ENCODE peak calls at places on chromosomes 12 and 14, in six cellular contexts. H is body of pancreas; G is CD8-positive, alpha-beta memory T cell; L is GM23248; C is suprapubic skin; Z is psoas muscle. N is an unnamed sample. For H3K4me1, the result is how much of the 10 kb centered on the place peaks cover.

GRCh38 chr14:23470947-23471346 is 1.4 kb downstream of the NGDN start:
- DNase-seq in H (no peak), Z (no peak), L (no peak), G (no peak), C (no peak), N (no peak)

GRCh38 chr12:30450872-30451271 is 244.8 kb downstream of the IPO8 start:
- DNase-seq in H (no peak), L (peak), Z (no peak), C (no peak), G (no peak), N (no peak)

GRCh38 chr12:94057262-94058151 is 90.9 kb upstream of the PLXNC1 start:
- DNase-seq in L (no peak), C (no peak), H (no peak), G (no peak), Z (no peak), N (no peak)

GRCh38 chr14:23041729-23042128 is 283 bp upstream of the PSMB11 start:
- DNase-seq in L (peak), Z (no peak), G (no peak), H (no peak), C (no peak), N (no peak)

GRCh38 chr12:94157891-94158495 is 9.6 kb downstream of the PLXNC1 start:
- DNase-seq in G (no peak), L (no peak), Z (no peak), C (no peak), H (no peak), N (no peak)

GRCh38 chr14:30681752-30682355 is 59.7 kb downstream of the SCFD1 start:
- DNase-seq in C (no peak), L (peak), G (no peak), H (no peak), Z (no peak), N (no peak)

GRCh38 chr12:102388469-102388868 is 91.9 kb downstream of the IGF1 start:
- DNase-seq in L (peak), C (no peak), G (no peak), H (no peak), Z (no peak), N (no peak)

GRCh38 chr12:25347716-25348261 is 97.1 kb upstream of the KRAS start:
- DNase-seq in Z (no peak), H (no peak), C (no peak), L (peak), G (no peak), N (no peak)

GRCh38 chr12:92403210-92404175 is 257.8 kb upstream of the BTG1 start:
- DNase-seq in Z (no peak), C (no peak), G (peak), L (no peak), H (no peak), N (no peak)

GRCh38 chr14:24837280-24838046 is 203.5 kb upstream of the GZMB start:
- DNase-seq in Z (no peak), H (no peak), C (no peak), L (peak), G (no peak), N (no peak)

GRCh38 chr12:6451348-6452244 is at the start of gene TAPBPL:
- DNase-seq in C (peak), L (peak), H (peak), G (peak), Z (peak), N (peak)

GRCh38 chr12:4118601-4119156 is 154.9 kb upstream of the CCND2 start:
- DNase-seq in Z (no peak), C (no peak), G (no peak), L (no peak), H (no peak), N (peak)

GRCh38 chr12:20122274-20122673 is 246.1 kb upstream of the PDE3A start:
- DNase-seq in G (no peak), C (no peak), H (no peak), L (no peak), Z (no peak), N (no peak)

GRCh38 chr14:61326847-61327246 is 5.5 kb downstream of the PRKCH start:
- DNase-seq in Z (peak), H (peak), C (peak), L (peak), G (peak), N (peak)

GRCh38 chr12:7349418-7349817 is 45.5 kb downstream of the ACSM4 start:
- DNase-seq in Z (no peak), L (no peak), G (no peak), H (no peak), C (no peak), N (no peak)

GRCh38 chr14:95250126-95250824 is 69.4 kb downstream of the CLMN start:
- DNase-seq in Z (no peak), G (no peak), L (no peak), C (no peak), H (no peak), N (no peak)

GRCh38 chr14:64938972-64939816 is 3.4 kb downstream of the GPX2 start:
- DNase-seq in H (no peak), G (no peak), C (no peak), L (no peak), Z (no peak), N (no peak)

GRCh38 chr12:56377310-56377988 is 14.8 kb upstream of the APOF start:
- DNase-seq in Z (no peak), L (peak), G (no peak), C (no peak), H (no peak), N (no peak)

GRCh38 chr12:96714199-96714598 is 192.9 kb upstream of the NEDD1 start:
- DNase-seq in G (no peak), L (no peak), H (no peak), Z (no peak), C (no peak), N (no peak)

GRCh38 chr12:51773145-51773869 is 75.2 kb downstream of the FIGNL2 start:
- DNase-seq in Z (no peak), L (peak), H (no peak), C (no peak), G (no peak), N (no peak)

GRCh38 chr12:81078469-81079196 is 754 bp downstream of the ACSS3 start:
- DNase-seq in G (no peak), H (no peak), L (peak), C (no peak), Z (peak), N (no peak)

GRCh38 chr12:84561362-84561761 is 351.2 kb downstream of the SLC6A15 start:
- DNase-seq in G (no peak), H (no peak), L (peak), Z (no peak), C (no peak), N (no peak)

GRCh38 chr12:130849561-130850417 is 10.7 kb upstream of the STX2 start:
- DNase-seq in L (no peak), H (no peak), Z (no peak), C (no peak), G (no peak), N (no peak)

GRCh38 chr12:56224954-56225353 is 812 bp downstream of the NABP2 start:
- DNase-seq in H (no peak), C (no peak), Z (no peak), G (no peak), L (no peak), N (no peak)

GRCh38 chr12:65895759-65896656 is 71.7 kb downstream of the HMGA2 start:
- DNase-seq in H (no peak), C (no peak), Z (no peak), G (no peak), L (no peak), N (no peak)

GRCh38 chr12:131135786-131136538 is 182.3 kb downstream of the ADGRD1 start:
- DNase-seq in G (no peak), C (peak), L (no peak), Z (no peak), H (no peak), N (no peak)

GRCh38 chr14:77985235-77985634 is 184.9 kb upstream of the NRXN3 start:
- DNase-seq in G (no peak), C (no peak), L (peak), H (no peak), Z (no peak), N (no peak)

GRCh38 chr12:42326466-42327226 is 679 bp downstream of the PPHLN1 start:
- DNase-seq in G (peak), Z (no peak), C (no peak), H (no peak), L (peak), N (no peak)

GRCh38 chr12:6790496-6791150 is 1.3 kb downstream of the CD4 start:
- DNase-seq in Z (no peak), C (no peak), H (no peak), G (no peak), L (no peak), N (no peak)

GRCh38 chr12:107349008-107349747 is 255.8 kb upstream of the CRY1 start:
- DNase-seq in G (no peak), H (peak), Z (no peak), C (peak), L (peak), N (no peak)

GRCh38 chr12:3294481-3294911 is 196.5 kb upstream of the PRMT8 start:
- DNase-seq in C (no peak), G (no peak), H (peak), Z (no peak), L (no peak), N (no peak)

GRCh38 chr14:82621881-82622450 is 1088.3 kb upstream of the SEL1L start:
- DNase-seq in C (no peak), H (no peak), G (no peak), L (no peak), Z (no peak), N (no peak)

GRCh38 chr12:83121886-83122622 is 435.3 kb downstream of the TMTC2 start:
- DNase-seq in Z (no peak), L (peak), H (no peak), C (no peak), G (no peak), N (no peak)

GRCh38 chr14:38989917-38990546 is 113.0 kb downstream of the SEC23A start:
- DNase-seq in C (no peak), L (no peak), G (no peak), H (no peak), Z (no peak), N (no peak)

DNA sequence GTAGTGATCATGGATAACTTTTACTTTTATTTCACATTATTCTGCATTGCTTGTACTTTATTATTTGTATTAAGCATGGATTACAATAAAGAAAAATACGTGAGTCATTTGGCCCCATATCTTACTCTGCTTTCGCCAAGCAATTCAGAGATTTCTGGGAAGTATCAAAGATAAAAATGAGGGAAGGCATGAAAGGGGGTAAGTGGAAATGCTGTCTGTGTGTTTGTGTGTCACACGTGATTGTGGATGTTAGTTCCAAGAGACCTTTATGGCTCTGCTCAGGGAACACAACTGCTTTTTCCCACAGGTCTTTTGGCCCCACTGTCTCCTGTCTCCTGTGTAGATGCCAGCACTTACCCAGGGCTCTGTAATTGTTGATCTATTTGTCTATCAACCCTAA is 10.5 kb downstream of the NID2 start:
- DNase-seq in Z (no peak), C (no peak), G (no peak), H (no peak), L (no peak), N (no peak)
- H3K4me1 ChIP-seq in Z (under half), C (under half), G (under half), H (under half), L (half or more), N (under half)

GRCh38 chr14:60095781-60096450 is 4.2 kb downstream of the PCNX4 start:
- DNase-seq in G (no peak), H (no peak), C (no peak), Z (no peak), L (peak), N (no peak)

GRCh38 chr14:60093088-60093487 is 1.4 kb downstream of the PCNX4 start:
- DNase-seq in G (no peak), Z (no peak), H (no peak), L (peak), C (no peak), N (no peak)

GRCh38 chr14:60092516-60092915 is 793 bp downstream of the PCNX4 start:
- DNase-seq in H (peak), G (no peak), C (no peak), L (peak), Z (peak), N (no peak)

GRCh38 chr14:60093606-60094005 is 1.9 kb downstream of the PCNX4 start:
- DNase-seq in Z (no peak), L (peak), G (no peak), H (no peak), C (no peak), N (no peak)

GRCh38 chr14:60094306-60094897 is 2.7 kb downstream of the PCNX4 start:
- DNase-seq in H (no peak), Z (no peak), L (peak), G (no peak), C (no peak), N (no peak)
- H3K27ac ChIP-seq in H (no peak), Z (peak), L (peak), G (no peak), C (no peak), N (peak)

DNA sequence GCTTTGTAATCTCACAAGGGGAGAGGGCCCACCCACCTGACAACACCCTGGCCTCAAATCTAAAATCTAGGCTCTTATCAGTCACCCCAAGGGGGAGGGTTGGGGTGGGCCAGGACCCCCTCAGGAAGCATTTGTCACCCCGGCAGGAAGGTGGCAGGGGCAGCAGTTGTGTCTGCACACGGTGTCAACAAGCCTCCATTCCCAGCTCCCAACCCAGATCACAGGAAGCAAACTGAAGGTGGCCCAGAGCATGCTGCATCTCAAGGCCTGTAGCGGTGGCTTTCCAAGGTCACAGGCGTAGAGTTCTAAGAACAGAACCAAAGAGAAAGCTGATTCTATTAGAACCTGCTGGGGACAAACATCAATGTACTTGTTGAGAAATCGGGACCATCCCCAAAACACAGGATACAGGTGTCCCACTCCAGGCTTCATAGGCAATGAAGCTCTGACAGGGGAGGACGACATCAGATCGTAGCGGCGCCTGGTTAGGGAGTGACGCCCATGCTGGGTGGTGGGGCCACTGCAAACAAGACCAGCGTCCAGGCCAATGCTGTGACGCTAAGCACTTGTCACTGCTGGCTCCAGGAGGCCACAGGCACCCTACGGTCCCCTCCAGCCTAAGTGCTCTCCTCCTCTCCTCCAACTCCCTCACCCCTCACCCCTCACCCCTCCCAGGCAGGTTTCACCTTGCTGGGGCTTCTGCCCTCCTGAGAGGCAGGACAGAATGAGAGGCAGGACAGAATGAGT is 52.9 kb downstream of the CCDC88C start:
- DNase-seq in L (no peak), G (peak), Z (no peak), H (no peak), C (no peak), N (no peak)
- H3K4me1 ChIP-seq in L (under half), G (half or more), Z (under half), H (under half), C (under half), N (under half)

GRCh38 chr12:16560273-16560672 is 45.7 kb downstream of the LMO3 start:
- DNase-seq in Z (no peak), C (no peak), L (no peak), G (no peak), H (no peak), N (no peak)

GRCh38 chr12:16564675-16565074 is 41.3 kb downstream of the LMO3 start:
- DNase-seq in G (no peak), L (no peak), Z (no peak), H (no peak), C (no peak), N (no peak)

GRCh38 chr12:16563519-16563918 is 42.4 kb downstream of the LMO3 start:
- DNase-seq in L (no peak), G (no peak), H (no peak), C (no peak), Z (no peak), N (no peak)

GRCh38 chr12:16562413-16562812 is 43.5 kb downstream of the LMO3 start:
- DNase-seq in H (no peak), G (no peak), C (no peak), Z (no peak), L (no peak), N (no peak)
- H3K27ac ChIP-seq in H (no peak), G (no peak), C (no peak), Z (no peak), L (no peak), N (no peak)

GRCh38 chr12:612886-613285 is 50.4 kb downstream of the NINJ2 start:
- DNase-seq in Z (no peak), H (no peak), C (no peak), L (no peak), G (no peak), N (no peak)

GRCh38 chr12:612293-612692 is 51.0 kb downstream of the NINJ2 start:
- DNase-seq in G (no peak), H (no peak), L (no peak), C (no peak), Z (no peak), N (no peak)

GRCh38 chr12:613996-614726 is 49.1 kb downstream of the NINJ2 start:
- DNase-seq in L (peak), Z (no peak), C (no peak), H (no peak), G (peak), N (no peak)

GRCh38 chr12:615620-616019 is 47.6 kb downstream of the NINJ2 start:
- DNase-seq in L (no peak), Z (no peak), G (no peak), C (no peak), H (no peak), N (no peak)

GRCh38 chr12:614727-615060 is 48.6 kb downstream of the NINJ2 start:
- DNase-seq in H (no peak), G (no peak), L (no peak), Z (no peak), C (no peak), N (no peak)
- H3K4me1 ChIP-seq in H (under half), G (under half), L (under half), Z (half or more), C (under half), N (half or more)

GRCh38 chr12:32881107-32881506 is 15.5 kb downstream of the PKP2 start:
- DNase-seq in G (no peak), Z (no peak), C (no peak), H (no peak), L (no peak), N (no peak)
- H3K27ac ChIP-seq in G (no peak), Z (no peak), C (no peak), H (no peak), L (no peak), N (peak)

GRCh38 chr14:74934476-74935339 is 11.6 kb upstream of the RPS6KL1 start:
- DNase-seq in H (no peak), Z (no peak), G (no peak), L (no peak), C (no peak), N (no peak)

GRCh38 chr14:74937171-74937570 is 14.1 kb upstream of the RPS6KL1 start:
- DNase-seq in L (no peak), H (no peak), Z (no peak), G (no peak), C (no peak), N (no peak)

GRCh38 chr14:74936151-74936550 is 13.1 kb upstream of the RPS6KL1 start:
- DNase-seq in G (no peak), L (no peak), C (no peak), H (no peak), Z (no peak), N (no peak)

GRCh38 chr14:74933925-74934435 is 10.9 kb upstream of the RPS6KL1 start:
- DNase-seq in G (no peak), C (peak), H (no peak), Z (peak), L (no peak), N (no peak)

DNA sequence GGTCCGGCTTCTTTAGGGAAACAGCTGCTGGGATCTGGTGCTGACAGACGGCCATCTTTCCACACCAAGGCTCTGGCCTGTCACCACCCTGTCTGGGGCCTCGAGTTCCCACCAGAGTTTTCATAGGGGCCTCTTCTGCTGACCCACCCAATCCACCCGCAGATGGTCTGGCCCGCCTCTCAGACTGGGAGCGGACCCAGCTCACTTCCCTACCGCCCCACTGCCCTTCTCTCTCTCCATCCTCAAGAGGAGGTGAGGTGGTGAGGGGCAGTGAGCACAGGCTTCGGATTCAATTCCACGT is 12.2 kb upstream of the RPS6KL1 start:
- DNase-seq in Z (no peak), G (no peak), H (no peak), L (no peak), C (no peak), N (no peak)
- H3K4me1 ChIP-seq in Z (under half), G (under half), H (under half), L (under half), C (under half), N (under half)